ENCODE peak calls at places on chromosome 21, in four cellular contexts. K is sigmoid colon, B is aorta, J is fibroblast of lung. P is an unnamed sample. For H3K9me3, the result is how much of the 10 kb centered on the place peaks cover.

GRCh38 chr21:36186506-36187399 is 30.1 kb downstream of the DOP1B start:
- DNase-seq in K (no peak), B (peak), J (no peak), P (no peak)

GRCh38 chr21:42040411-42041180 is 30.4 kb upstream of the ZBTB21 start:
- DNase-seq in K (peak), B (peak), J (peak), P (peak)

GRCh38 chr21:15199414-15199813 is 134.6 kb upstream of the NRIP1 start:
- DNase-seq in K (no peak), B (no peak), J (no peak), P (no peak)

GRCh38 chr21:15009964-15010363 is 54.8 kb downstream of the NRIP1 start:
- DNase-seq in K (no peak), B (no peak), J (peak), P (no peak)

GRCh38 chr21:17472592-17473271 is 40.1 kb upstream of the CXADR start:
- DNase-seq in K (no peak), B (no peak), J (no peak), P (no peak)

GRCh38 chr21:42533963-42534355 is 20.3 kb downstream of the SLC37A1 start:
- DNase-seq in K (no peak), B (no peak), J (no peak), P (no peak)

GRCh38 chr21:18529253-18529652 is 125.7 kb upstream of the TMPRSS15 start:
- DNase-seq in K (no peak), B (no peak), J (peak), P (peak)

GRCh38 chr21:21715286-21715969 is 717.2 kb downstream of the NCAM2 start:
- DNase-seq in K (no peak), B (no peak), J (peak), P (peak)

GRCh38 chr21:24045775-24046215 is 1561.5 kb downstream of the MRPL39 start:
- DNase-seq in K (peak), B (peak), J (peak), P (no peak)

GRCh38 chr21:42432695-42433094 is 29.0 kb downstream of the UBASH3A start:
- DNase-seq in K (no peak), B (no peak), J (no peak), P (no peak)

GRCh38 chr21:34072145-34073031 is 990 bp upstream of the MRPS6 start:
- DNase-seq in K (peak), B (peak), J (no peak), P (no peak)

GRCh38 chr21:41086551-41086950 is 81.4 kb upstream of the BACE2 start:
- DNase-seq in K (no peak), B (no peak), J (no peak), P (no peak)

GRCh38 chr21:17903929-17904639 is 84.9 kb upstream of the C21orf91 start:
- DNase-seq in K (no peak), B (no peak), J (no peak), P (no peak)

GRCh38 chr21:32007461-32007860 is 134.6 kb downstream of the HUNK start:
- DNase-seq in K (no peak), B (no peak), J (no peak), P (peak)

GRCh38 chr21:35211767-35212166 is 162.7 kb upstream of the RUNX1 start:
- DNase-seq in K (no peak), B (no peak), J (peak), P (no peak)

GRCh38 chr21:35699360-35699759 is 361.0 kb downstream of the SETD4 start:
- DNase-seq in K (no peak), B (no peak), J (no peak), P (no peak)

GRCh38 chr21:18959817-18960216 is 556.2 kb upstream of the TMPRSS15 start:
- DNase-seq in K (no peak), B (no peak), J (no peak), P (no peak)

GRCh38 chr21:41138711-41139110 is 29.2 kb upstream of the BACE2 start:
- DNase-seq in K (no peak), B (no peak), J (no peak), P (no peak)

GRCh38 chr21:42118901-42119300 is 47.8 kb downstream of the UMODL1 start:
- DNase-seq in K (no peak), B (peak), J (no peak), P (no peak)

GRCh38 chr21:24023936-24024335 is 1583.3 kb downstream of the MRPL39 start:
- DNase-seq in K (no peak), B (no peak), J (no peak), P (no peak)

GRCh38 chr21:21200939-21201610 is 202.9 kb downstream of the NCAM2 start:
- DNase-seq in K (no peak), B (no peak), J (peak), P (peak)

DNA sequence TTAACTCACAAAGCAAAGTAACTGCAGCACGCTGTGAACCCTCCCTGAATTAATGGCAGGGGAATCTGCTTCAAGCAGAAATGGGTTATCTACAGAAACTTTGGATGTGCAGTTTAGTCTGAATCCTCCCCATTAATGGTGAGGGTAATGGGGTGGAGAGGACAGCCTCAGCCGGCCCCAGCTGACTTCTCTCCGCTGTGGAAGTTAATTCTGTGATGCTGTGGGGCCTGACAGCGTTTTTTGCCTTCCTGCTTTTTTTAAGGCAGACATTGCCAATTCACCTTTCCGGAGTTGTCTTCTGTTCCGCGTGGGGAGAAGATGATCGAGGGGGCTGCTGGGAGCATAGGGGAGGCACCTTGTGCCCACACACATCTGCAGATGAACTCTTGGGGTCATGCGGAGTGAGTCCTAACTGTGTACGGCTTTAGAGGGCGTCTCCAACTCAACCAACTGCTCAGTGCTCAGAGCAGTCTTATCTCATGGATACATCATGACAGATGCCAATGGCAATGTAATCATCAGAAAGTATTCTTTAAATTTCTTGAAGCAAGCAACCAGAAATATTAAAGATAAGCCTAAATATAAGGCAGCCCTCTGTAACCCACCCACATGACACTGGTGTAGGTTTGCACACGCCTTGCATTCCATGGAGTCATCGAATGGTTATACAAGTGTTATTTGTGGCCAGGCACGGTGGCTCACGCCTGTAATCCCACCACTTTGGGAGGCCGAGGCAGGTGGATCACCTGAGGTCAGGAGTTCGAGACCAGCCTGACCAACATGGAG is 41.0 kb downstream of the POFUT2 start:
- DNase-seq in K (no peak), B (peak), J (no peak), P (no peak)
- H3K9me3 ChIP-seq in K (under half), B (under half), J (under half), P (under half)

GRCh38 chr21:45303751-45304150 is 16.1 kb upstream of the POFUT2 start:
- DNase-seq in K (peak), B (peak), J (no peak), P (no peak)
- H3K9me3 ChIP-seq in K (under half), B (under half), J (under half), P (under half)

DNA sequence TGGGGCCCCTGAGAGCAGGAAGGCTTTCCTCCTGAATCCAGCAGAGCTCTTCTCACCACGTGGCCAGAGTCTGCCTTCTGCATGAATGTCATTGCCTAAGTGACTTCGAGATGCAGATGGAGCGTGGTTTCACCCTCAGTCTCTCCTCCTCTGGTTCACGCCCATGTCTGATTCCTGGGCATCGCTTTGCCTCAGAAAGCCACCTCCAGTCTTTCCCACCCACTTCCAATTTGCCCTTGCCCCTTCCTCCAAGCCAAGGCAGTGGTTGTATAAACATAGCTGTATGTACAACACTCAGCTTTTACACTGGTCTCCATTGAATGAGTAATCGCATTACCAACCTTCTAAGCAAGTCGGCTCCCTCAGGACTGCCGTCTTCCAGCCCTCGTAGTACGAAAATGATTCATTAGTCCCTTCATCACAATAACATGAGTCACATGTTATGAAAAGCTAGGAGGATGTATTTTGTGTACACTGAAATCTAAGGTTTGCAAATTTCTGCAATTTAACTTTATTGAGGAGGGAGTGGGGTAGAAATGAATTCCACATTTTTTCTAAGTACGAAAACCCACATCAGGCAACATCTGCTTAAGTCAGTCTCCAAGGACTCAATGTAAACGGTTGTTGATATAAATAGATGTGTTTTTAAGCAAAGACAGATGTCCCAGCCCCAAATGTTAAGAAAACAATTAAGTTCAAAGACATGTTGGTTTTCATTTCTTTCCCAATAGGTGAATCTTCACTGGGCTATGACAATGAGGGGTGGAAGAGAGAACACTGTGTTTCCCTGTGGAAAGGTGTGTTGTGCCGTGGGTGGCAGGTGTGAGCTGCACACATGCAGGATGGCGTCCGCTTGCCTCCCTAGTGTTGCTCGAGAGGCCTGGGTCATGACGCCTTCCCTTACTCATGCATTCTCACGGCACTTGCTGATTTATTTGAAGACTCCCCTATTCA is 32.3 kb upstream of the ETS2 start:
- DNase-seq in K (no peak), B (peak), J (peak), P (peak)
- H3K9me3 ChIP-seq in K (under half), B (under half), J (under half), P (under half)

GRCh38 chr21:25408666-25409065 is 198.6 kb downstream of the MRPL39 start:
- DNase-seq in K (no peak), B (no peak), J (no peak), P (no peak)

GRCh38 chr21:25402134-25402957 is 204.9 kb downstream of the MRPL39 start:
- DNase-seq in K (no peak), B (no peak), J (no peak), P (no peak)

GRCh38 chr21:25400427-25400826 is 206.9 kb downstream of the MRPL39 start:
- DNase-seq in K (no peak), B (no peak), J (no peak), P (no peak)

GRCh38 chr21:25409992-25410391 is 197.3 kb downstream of the MRPL39 start:
- DNase-seq in K (no peak), B (no peak), J (no peak), P (no peak)

GRCh38 chr21:25405991-25406390 is 201.3 kb downstream of the MRPL39 start:
- DNase-seq in K (no peak), B (no peak), J (no peak), P (no peak)
- H3K9me3 ChIP-seq in K (under half), B (under half), J (under half), P (under half)

DNA sequence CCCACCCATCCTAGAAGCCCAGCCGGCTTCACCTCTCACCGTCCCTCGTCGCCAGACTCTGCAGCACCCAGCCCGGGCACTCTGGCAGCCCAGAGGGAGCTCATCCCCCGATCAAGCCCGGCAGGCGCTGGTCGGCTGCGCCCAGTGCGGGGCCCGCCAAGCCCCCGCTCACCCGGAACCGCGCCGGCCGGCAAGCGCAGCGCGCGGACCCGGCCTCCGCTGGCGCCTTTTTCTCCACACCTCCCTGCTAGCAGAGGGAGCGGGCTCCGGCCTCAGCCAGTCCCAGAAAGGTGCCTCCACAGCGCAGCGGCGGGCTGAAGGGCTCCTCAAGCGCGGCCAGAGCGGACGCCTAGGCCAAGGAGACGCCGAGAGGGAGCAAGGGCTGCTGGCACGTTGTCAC is 2023.3 kb downstream of the NCAM2 start:
- DNase-seq in K (no peak), B (peak), J (no peak), P (no peak)
- H3K9me3 ChIP-seq in K (under half), B (under half), J (under half), P (under half)

GRCh38 chr21:29726061-29726460 is 213.7 kb downstream of the GRIK1 start:
- DNase-seq in K (no peak), B (no peak), J (no peak), P (no peak)
- H3K9me3 ChIP-seq in K (under half), B (under half), J (under half), P (under half)

GRCh38 chr21:25330266-25330665 is 277.0 kb downstream of the MRPL39 start:
- DNase-seq in K (no peak), B (no peak), J (peak), P (no peak)
- H3K9me3 ChIP-seq in K (under half), B (under half), J (under half), P (under half)

GRCh38 chr21:27422435-27422834 is 455.5 kb upstream of the ADAMTS5 start:
- DNase-seq in K (no peak), B (no peak), J (no peak), P (peak)

GRCh38 chr21:27423073-27423472 is 456.2 kb upstream of the ADAMTS5 start:
- DNase-seq in K (peak), B (peak), J (peak), P (peak)

GRCh38 chr21:27419153-27419552 is 452.3 kb upstream of the ADAMTS5 start:
- DNase-seq in K (no peak), B (no peak), J (peak), P (no peak)

GRCh38 chr21:27423906-27424595 is 457.2 kb upstream of the ADAMTS5 start:
- DNase-seq in K (no peak), B (no peak), J (no peak), P (peak)

DNA sequence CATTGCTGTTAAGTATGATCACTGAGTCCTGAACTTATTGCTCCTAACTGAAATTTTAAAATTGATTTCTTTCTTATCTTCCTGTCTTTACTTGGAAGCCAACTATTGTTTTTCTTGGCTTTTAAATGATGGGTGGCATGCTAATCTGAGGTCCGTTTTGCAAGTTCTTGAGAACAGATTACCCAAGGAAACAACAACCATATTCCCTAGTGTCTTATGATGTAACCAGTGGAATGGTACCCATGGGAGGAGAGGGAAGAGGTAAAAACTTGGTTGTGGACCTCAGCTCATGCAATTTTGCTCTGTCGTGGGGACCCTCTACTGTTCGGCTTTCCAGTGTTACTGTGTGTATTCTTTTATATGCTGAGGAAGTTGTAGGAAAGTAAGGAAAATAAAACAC is 454.8 kb upstream of the ADAMTS5 start:
- DNase-seq in K (no peak), B (no peak), J (no peak), P (no peak)
- H3K9me3 ChIP-seq in K (under half), B (under half), J (under half), P (under half)

DNA sequence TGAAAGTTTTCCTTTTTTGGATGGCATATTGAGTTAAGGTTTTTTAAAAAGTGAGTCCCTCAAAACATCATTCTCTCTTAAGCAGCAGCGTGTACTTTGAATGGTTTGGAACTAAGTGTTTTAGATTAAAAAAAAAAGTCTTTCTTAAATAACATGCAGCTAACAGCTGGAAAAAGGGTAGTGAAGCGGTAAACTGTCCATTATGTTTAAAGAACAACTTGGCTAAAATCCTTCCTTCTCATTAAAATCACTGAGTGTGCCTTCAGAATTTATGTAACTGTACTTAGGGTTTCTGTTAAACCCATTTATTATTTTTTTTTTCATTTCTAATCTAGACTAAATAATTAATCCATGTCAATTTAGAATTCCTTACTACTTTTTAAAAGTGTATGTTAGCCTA is 254.2 kb upstream of the ADAMTS5 start:
- DNase-seq in K (no peak), B (no peak), J (no peak), P (no peak)
- H3K9me3 ChIP-seq in K (under half), B (under half), J (under half), P (under half)

GRCh38 chr21:44944596-44944995 is 4.8 kb downstream of the SLX9 start:
- DNase-seq in K (peak), B (peak), J (no peak), P (no peak)
- H3K9me3 ChIP-seq in K (under half), B (under half), J (under half), P (under half)

P was measured in mesenchymal stem cell.